ENCODE peak calls at places on chromosome 4, in five cellular contexts. F is IMR-90, Q is H9, Y is mesenchymal stem cell, A is H1. E is an unnamed sample.
A peak's percentile ranks its signal among the peaks of the same experiment; 100 is the strongest.

GRCh38 chr4:161336016-161336415 is 827.8 kb downstream of the FSTL5 start:
- DNase-seq in F (no peak), Q (no peak), Y (no peak), A (no peak), E (no peak)

GRCh38 chr4:148076964-148077363 is 345.1 kb downstream of the ARHGAP10 start:
- DNase-seq in F (peak; percentile 77), Q (no peak), Y (peak; percentile 59), A (no peak), E (no peak)

GRCh38 chr4:132992686-132993085 is 156.4 kb upstream of the PCDH10 start:
- DNase-seq in F (no peak), Q (no peak), Y (no peak), A (no peak), E (no peak)

GRCh38 chr4:3766791-3767561 is 791 bp downstream of the ADRA2C start:
- DNase-seq in F (no peak), Q (peak; percentile 87), Y (peak; percentile 1), A (no peak), E (peak; percentile 94)

GRCh38 chr4:3451956-3452355 is 10.2 kb downstream of the HGFAC start:
- DNase-seq in F (peak; percentile 79), Q (no peak), Y (peak; percentile 62), A (no peak), E (no peak)

GRCh38 chr4:62709618-62710252 is 1509.6 kb downstream of the ADGRL3 start:
- DNase-seq in F (peak; percentile 0), Q (no peak), Y (peak; percentile 34), A (no peak), E (peak; percentile 34)

GRCh38 chr4:139243448-139244365 is 36.3 kb downstream of the MGARP start:
- DNase-seq in F (peak; percentile 99), Q (no peak), Y (peak; percentile 88), A (no peak), E (no peak)

GRCh38 chr4:145289403-145290076 is 109.2 kb upstream of the OTUD4 start:
- DNase-seq in F (peak; percentile 72), Q (no peak), Y (peak; percentile 45), A (no peak), E (no peak)

GRCh38 chr4:30116401-30116800 is 603.8 kb upstream of the PCDH7 start:
- DNase-seq in F (no peak), Q (no peak), Y (no peak), A (no peak), E (no peak)

GRCh38 chr4:67332627-67333026 is 212.7 kb downstream of the CENPC start:
- DNase-seq in F (no peak), Q (peak; percentile 36), Y (peak; percentile 7), A (no peak), E (peak; percentile 50)

GRCh38 chr4:14383652-14384051 is 618.6 kb upstream of the CPEB2 start:
- DNase-seq in F (no peak), Q (no peak), Y (no peak), A (no peak), E (no peak)

GRCh38 chr4:98626350-98626749 is 32.1 kb downstream of the TSPAN5 start:
- DNase-seq in F (peak; percentile 94), Q (peak; percentile 70), Y (peak; percentile 76), A (peak; percentile 31), E (peak; percentile 71)

GRCh38 chr4:7134737-7135388 is 57.5 kb upstream of the SORCS2 start:
- DNase-seq in F (peak; percentile 84), Q (no peak), Y (no peak), A (no peak), E (no peak)

GRCh38 chr4:188989371-188989770 is 850.1 kb downstream of the TRIML1 start:
- DNase-seq in F (no peak), Q (no peak), Y (no peak), A (no peak), E (no peak)

GRCh38 chr4:169266661-169267060 is 4.1 kb downstream of the SH3RF1 start:
- DNase-seq in F (no peak), Q (no peak), Y (no peak), A (no peak), E (no peak)
- H4K8ac ChIP-seq in F (no peak overlapping the region), Q (no peak overlapping the region), Y (no peak overlapping the region), A (no peak overlapping the region), E (no peak overlapping the region)

DNA sequence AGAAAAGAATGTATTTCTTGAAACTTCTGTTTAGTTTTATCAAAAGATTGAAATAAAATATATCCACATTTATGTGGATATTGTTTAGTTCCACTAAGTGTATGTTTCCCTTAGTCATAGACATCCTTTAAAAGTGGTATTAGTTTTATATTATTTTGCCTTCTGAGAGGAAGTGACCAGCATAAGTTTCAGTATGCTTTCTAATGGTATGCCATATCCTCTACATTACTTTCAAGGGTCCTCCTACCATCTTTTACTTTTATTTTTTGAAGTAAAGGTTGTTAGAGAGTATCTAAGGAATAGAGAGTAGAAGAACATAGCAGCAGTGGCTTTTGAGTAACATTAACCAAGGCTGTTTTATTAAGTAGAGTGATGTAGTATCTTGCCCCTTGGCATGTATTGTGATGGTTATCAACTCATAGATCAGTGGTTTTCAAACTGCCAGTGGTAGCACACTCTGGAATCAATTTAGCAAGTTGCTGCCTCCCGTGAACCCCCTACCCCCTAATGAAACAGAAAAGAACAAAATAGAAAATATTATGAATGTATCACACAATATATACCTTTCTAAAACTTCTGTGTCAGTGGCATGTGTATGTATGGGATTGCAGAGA is 44.8 kb downstream of the RBPJ start:
- DNase-seq in F (no peak), Q (no peak), Y (no peak), A (no peak), E (no peak)
- H4K8ac ChIP-seq in F (no peak overlapping the region), Q (no peak overlapping the region), Y (no peak overlapping the region), A (no peak overlapping the region), E (no peak overlapping the region)

GRCh38 chr4:74932832-74933561 is at the start of gene PARM1:
- DNase-seq in F (peak; percentile 61), Q (peak; percentile 94), Y (peak; percentile 88), A (peak; percentile 73), E (peak; percentile 91)
- H4K8ac ChIP-seq in F (no peak within 1 kb of the TSS), Q (no peak within 1 kb of the TSS), Y (peak within 1 kb of the TSS; percentile 19), A (peak within 1 kb of the TSS; percentile 94), E (no peak within 1 kb of the TSS)

GRCh38 chr4:86472377-86473019 is 112.6 kb upstream of the MAPK10 start:
- DNase-seq in F (no peak), Q (no peak), Y (no peak), A (no peak), E (peak; percentile 64)
- H4K8ac ChIP-seq in F (no peak overlapping the region), Q (no peak overlapping the region), Y (peak overlapping the region; percentile 37), A (no peak overlapping the region), E (no peak overlapping the region)

GRCh38 chr4:77156533-77156911 is 485 bp upstream of the CCNG2 start:
- DNase-seq in F (peak; percentile 99), Q (peak; percentile 99), Y (peak; percentile 100), A (peak; percentile 99), E (peak; percentile 100)

GRCh38 chr4:77156912-77157858 is at the start of gene CCNG2:
- DNase-seq in F (peak; percentile 94), Q (peak; percentile 93), Y (peak; percentile 97), A (peak; percentile 84), E (peak; percentile 66)

GRCh38 chr4:77159798-77160197 is 2.8 kb downstream of the CCNG2 start:
- DNase-seq in F (no peak), Q (no peak), Y (no peak), A (no peak), E (no peak)

GRCh38 chr4:77158487-77158861 is 1.5 kb downstream of the CCNG2 start:
- DNase-seq in F (no peak), Q (no peak), Y (no peak), A (no peak), E (no peak)

GRCh38 chr4:77157859-77158486 is 966 bp downstream of the CCNG2 start:
- DNase-seq in F (peak; percentile 85), Q (peak; percentile 94), Y (peak; percentile 94), A (peak; percentile 72), E (peak; percentile 95)
- H4K8ac ChIP-seq in F (peak overlapping the region; percentile 49), Q (no peak overlapping the region), Y (no peak overlapping the region), A (peak overlapping the region; percentile 100), E (no peak overlapping the region)

GRCh38 chr4:186669735-186670134 is 53.9 kb downstream of the FAT1 start:
- DNase-seq in F (no peak), Q (no peak), Y (no peak), A (no peak), E (no peak)
- H4K8ac ChIP-seq in F (peak overlapping the region; percentile 22), Q (no peak overlapping the region), Y (no peak overlapping the region), A (no peak overlapping the region), E (no peak overlapping the region)

GRCh38 chr4:1209821-1210220 is 37.4 kb upstream of the SPON2 start:
- DNase-seq in F (peak; percentile 80), Q (no peak), Y (peak; percentile 94), A (no peak), E (no peak)

GRCh38 chr4:1211951-1212545 is 36.9 kb downstream of the CTBP1 start:
- DNase-seq in F (no peak), Q (no peak), Y (no peak), A (no peak), E (no peak)

GRCh38 chr4:1210241-1210841 is 38.0 kb upstream of the SPON2 start:
- DNase-seq in F (no peak), Q (no peak), Y (no peak), A (no peak), E (no peak)

GRCh38 chr4:1211371-1211770 is 37.6 kb downstream of the CTBP1 start:
- DNase-seq in F (no peak), Q (no peak), Y (no peak), A (no peak), E (no peak)

GRCh38 chr4:1210971-1211370 is 38.0 kb downstream of the CTBP1 start:
- DNase-seq in F (no peak), Q (no peak), Y (no peak), A (no peak), E (no peak)
- H4K8ac ChIP-seq in F (peak overlapping the region; percentile 6), Q (no peak overlapping the region), Y (no peak overlapping the region), A (peak overlapping the region; percentile 77), E (no peak overlapping the region)

GRCh38 chr4:1492636-1493539 is 86.6 kb upstream of the NKX1-1 start:
- DNase-seq in F (no peak), Q (no peak), Y (no peak), A (no peak), E (no peak)

GRCh38 chr4:1490906-1491629 is 84.8 kb upstream of the NKX1-1 start:
- DNase-seq in F (no peak), Q (no peak), Y (no peak), A (no peak), E (no peak)

GRCh38 chr4:1493540-1494287 is 87.5 kb upstream of the NKX1-1 start:
- DNase-seq in F (no peak), Q (no peak), Y (no peak), A (no peak), E (no peak)

GRCh38 chr4:1490011-1490905 is 84.0 kb upstream of the NKX1-1 start:
- DNase-seq in F (no peak), Q (no peak), Y (no peak), A (no peak), E (no peak)

DNA sequence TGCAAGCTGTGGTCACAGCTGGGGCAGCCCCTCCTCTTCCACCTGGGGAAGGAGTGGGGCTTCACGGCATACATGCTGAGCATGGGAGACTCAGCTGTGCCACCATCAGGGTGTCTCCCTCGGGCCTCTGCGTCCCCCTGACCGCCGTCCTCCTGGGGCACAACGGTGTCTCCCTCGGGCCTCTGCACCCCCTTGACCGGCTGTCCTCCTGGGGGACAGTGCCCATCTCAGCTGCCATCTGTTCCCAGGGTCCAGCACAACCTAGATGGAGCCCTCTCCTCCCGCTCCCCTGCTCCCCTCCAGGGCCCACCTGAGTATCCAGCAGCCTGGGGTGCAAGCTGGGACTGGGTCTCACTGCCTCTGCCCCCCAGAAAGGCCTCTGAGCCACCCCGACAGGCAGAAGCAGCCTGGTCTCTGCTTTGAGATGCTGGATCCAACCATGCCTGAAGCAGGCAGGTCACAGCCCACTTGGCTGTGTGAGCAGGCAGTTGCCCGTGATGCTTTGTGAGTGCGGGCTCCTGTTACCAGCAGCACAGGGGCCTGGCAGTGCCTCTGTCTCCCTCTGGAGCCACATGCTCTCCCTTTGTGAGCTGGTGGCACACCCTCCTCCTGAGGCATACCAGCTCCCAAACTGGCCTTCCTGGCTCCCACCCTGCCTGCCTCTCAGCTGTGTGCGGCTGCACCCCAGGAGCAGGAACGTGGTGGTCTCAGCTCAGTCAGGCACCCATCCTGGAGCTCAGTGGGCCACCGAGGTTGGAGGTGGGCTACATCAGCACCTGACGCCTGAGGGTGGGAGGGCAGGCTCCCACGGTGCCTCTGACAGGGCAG is 85.6 kb upstream of the NKX1-1 start:
- DNase-seq in F (no peak), Q (no peak), Y (no peak), A (no peak), E (no peak)
- H4K8ac ChIP-seq in F (no peak overlapping the region), Q (no peak overlapping the region), Y (no peak overlapping the region), A (peak overlapping the region; percentile 28), E (no peak overlapping the region)